ENCODE peak calls at places on chromosomes 5 and 9, in eight cellular contexts. One of them, this sample, is unnamed.

GRCh38 chr9:118295413-118295812 is 591.2 kb downstream of the TLR4 start:
- DNase-seq in kidney glomerular epithelial cell: no peak
- DNase-seq in left cardiac atrium: no peak
- DNase-seq in A172: no peak
- DNase-seq in EH: no peak
- DNase-seq in substantia nigra: no peak
- DNase-seq in PC-3: no peak
- DNase-seq in B cell: no peak
- DNase-seq in this sample: no peak

GRCh38 chr5:75523275-75523674 is 11.6 kb downstream of the POLK start:
- DNase-seq in EH: no peak
- DNase-seq in kidney glomerular epithelial cell: no peak
- DNase-seq in B cell: no peak
- DNase-seq in PC-3: peak; percentile 82
- DNase-seq in left cardiac atrium: no peak
- DNase-seq in A172: no peak
- DNase-seq in substantia nigra: no peak
- DNase-seq in this sample: no peak

GRCh38 chr9:123478160-123478559 is 122.2 kb downstream of the CRB2 start:
- DNase-seq in A172: no peak
- DNase-seq in kidney glomerular epithelial cell: no peak
- DNase-seq in B cell: no peak
- DNase-seq in EH: no peak
- DNase-seq in PC-3: no peak
- DNase-seq in substantia nigra: no peak
- DNase-seq in left cardiac atrium: no peak
- DNase-seq in this sample: no peak

GRCh38 chr5:156799171-156799570 is 50.9 kb upstream of the PPP1R2B start:
- DNase-seq in PC-3: no peak
- DNase-seq in EH: no peak
- DNase-seq in kidney glomerular epithelial cell: no peak
- DNase-seq in A172: no peak
- DNase-seq in substantia nigra: no peak
- DNase-seq in B cell: no peak
- DNase-seq in left cardiac atrium: no peak
- DNase-seq in this sample: no peak

GRCh38 chr9:121326924-121327613 is 43.0 kb downstream of the STOM start:
- DNase-seq in substantia nigra: no peak
- DNase-seq in EH: no peak
- DNase-seq in A172: no peak
- DNase-seq in kidney glomerular epithelial cell: no peak
- DNase-seq in left cardiac atrium: no peak
- DNase-seq in PC-3: no peak
- DNase-seq in B cell: no peak
- DNase-seq in this sample: no peak

GRCh38 chr9:37839491-37840461 is 39.2 kb downstream of the DCAF10 start:
- DNase-seq in EH: peak; percentile 35
- DNase-seq in kidney glomerular epithelial cell: no peak
- DNase-seq in substantia nigra: no peak
- DNase-seq in A172: no peak
- DNase-seq in PC-3: peak; percentile 31
- DNase-seq in left cardiac atrium: no peak
- DNase-seq in B cell: no peak
- DNase-seq in this sample: no peak

GRCh38 chr5:65307088-65307487 is 174.6 kb downstream of the ADAMTS6 start:
- DNase-seq in A172: no peak
- DNase-seq in B cell: no peak
- DNase-seq in PC-3: no peak
- DNase-seq in EH: peak; percentile 51
- DNase-seq in substantia nigra: no peak
- DNase-seq in kidney glomerular epithelial cell: no peak
- DNase-seq in left cardiac atrium: no peak
- DNase-seq in this sample: no peak

GRCh38 chr5:151699071-151699901 is 12.6 kb upstream of the SPARC start:
- DNase-seq in PC-3: peak; percentile 85
- DNase-seq in kidney glomerular epithelial cell: peak; percentile 99
- DNase-seq in A172: peak; percentile 99
- DNase-seq in left cardiac atrium: peak; percentile 82
- DNase-seq in substantia nigra: no peak
- DNase-seq in EH: peak; percentile 100
- DNase-seq in B cell: no peak
- DNase-seq in this sample: no peak

GRCh38 chr5:15234366-15234765 is 265.6 kb upstream of the FBXL7 start:
- DNase-seq in PC-3: no peak
- DNase-seq in substantia nigra: no peak
- DNase-seq in A172: no peak
- DNase-seq in left cardiac atrium: no peak
- DNase-seq in kidney glomerular epithelial cell: peak; percentile 43
- DNase-seq in B cell: no peak
- DNase-seq in EH: no peak
- DNase-seq in this sample: no peak

GRCh38 chr5:14257995-14258403 is 114.9 kb downstream of the TRIO start:
- DNase-seq in substantia nigra: no peak
- DNase-seq in EH: no peak
- DNase-seq in B cell: no peak
- DNase-seq in PC-3: no peak
- DNase-seq in left cardiac atrium: no peak
- DNase-seq in kidney glomerular epithelial cell: no peak
- DNase-seq in A172: no peak
- DNase-seq in this sample: no peak

This sample was measured in GDM1.